ENCODE peak calls at places on chromosomes 16 and 17, in eight cellular contexts. H is MCF 10A; B is NCI-H1694 treated with DMSO at 0.1 percent for 48 hours; T is KG1; R is coronary artery; M is activated CD4-positive, alpha-beta T cell treated with anti-CD3 and anti-CD28 coated beads, Interleukin-2, amount 50 U/mL, for 24 hours; C is upper lobe of right lung; P is Caco-2. F is an unnamed sample.

GRCh38 chr17:79843917-79844815 is 4.9 kb upstream of the CBX4 start:
- DNase-seq in C (peak), P (peak), T (no peak), M (no peak), H (peak), R (no peak), B (peak), F (peak)

GRCh38 chr17:13967416-13967815 is 101.9 kb upstream of the COX10 start:
- DNase-seq in M (no peak), T (no peak), P (no peak), H (no peak), C (no peak), R (no peak), B (no peak), F (no peak)

GRCh38 chr16:4847774-4848587 is 700 bp downstream of the UBN1 start:
- DNase-seq in H (peak), R (peak), P (peak), M (peak), B (no peak), C (peak), T (peak), F (peak)

GRCh38 chr17:65366102-65366844 is 195.2 kb downstream of the AXIN2 start:
- DNase-seq in C (no peak), P (no peak), R (no peak), H (no peak), B (no peak), M (peak), T (no peak), F (no peak)

GRCh38 chr17:43740541-43740940 is 18.1 kb downstream of the SOST start:
- DNase-seq in C (no peak), H (peak), P (no peak), T (no peak), M (no peak), B (no peak), R (no peak), F (no peak)

GRCh38 chr16:30122621-30123160 is 329 bp downstream of the MAPK3 start:
- DNase-seq in R (peak), B (no peak), M (no peak), C (no peak), P (no peak), H (no peak), T (no peak), F (no peak)

GRCh38 chr16:72198021-72198420 is 26.1 kb upstream of the PMFBP1 start:
- DNase-seq in M (no peak), C (no peak), H (no peak), R (no peak), B (peak), T (no peak), P (no peak), F (peak)

GRCh38 chr17:39950871-39951348 is 11.9 kb upstream of the GSDMA start:
- DNase-seq in T (no peak), R (no peak), H (no peak), M (no peak), C (no peak), P (no peak), B (no peak), F (peak)

GRCh38 chr17:40475234-40476210 is 25.9 kb downstream of the TNS4 start:
- DNase-seq in B (no peak), H (no peak), M (no peak), R (no peak), C (no peak), P (no peak), T (no peak), F (peak)

GRCh38 chr16:31493506-31494125 is 10.7 kb downstream of the SLC5A2 start:
- DNase-seq in R (no peak), T (no peak), B (no peak), C (no peak), P (no peak), M (no peak), H (no peak), F (no peak)

GRCh38 chr17:77555741-77556291 is 402.7 kb upstream of the TNRC6C start:
- DNase-seq in H (peak), R (no peak), C (no peak), T (no peak), P (no peak), M (no peak), B (peak), F (no peak)

GRCh38 chr17:28405632-28406477 is at the start of gene SLC46A1:
- DNase-seq in B (peak), P (peak), C (peak), M (peak), R (no peak), T (no peak), H (peak), F (peak)

GRCh38 chr16:48676836-48677235 is 66.9 kb upstream of the N4BP1 start:
- DNase-seq in T (no peak), R (no peak), B (no peak), H (peak), C (no peak), M (no peak), P (no peak), F (no peak)